ENCODE peak calls at places on chromosomes 11 and 22, in five cellular contexts. V, I, G, F and S are unnamed samples.

GRCh38 chr22:26045855-26046254 is 123.4 kb upstream of the SEZ6L start:
- DNase-seq in V (no peak), I (no peak), G (no peak), F (no peak), S (no peak)

GRCh38 chr11:113562981-113563461 is 87.8 kb upstream of the DRD2 start:
- DNase-seq in V (no peak), I (no peak), G (no peak), F (no peak), S (no peak)

GRCh38 chr11:119315139-119316016 is 1.6 kb downstream of the MCAM start:
- DNase-seq in V (peak; percentile 87), I (peak; percentile 62), G (no peak), F (peak; percentile 27), S (no peak)

GRCh38 chr11:69297926-69298777 is 4.2 kb downstream of the MYEOV start:
- DNase-seq in V (peak; percentile 93), I (peak; percentile 84), G (peak; percentile 82), F (peak; percentile 50), S (no peak)

GRCh38 chr22:29301716-29302401 is 4.6 kb upstream of the GAS2L1 start:
- DNase-seq in V (no peak), I (no peak), G (no peak), F (no peak), S (no peak)

GRCh38 chr11:46553746-46554204 is 40.0 kb downstream of the AMBRA1 start:
- DNase-seq in V (no peak), I (no peak), G (no peak), F (no peak), S (no peak)

GRCh38 chr22:49638788-49639187 is 188.9 kb downstream of the BRD1 start:
- DNase-seq in V (no peak), I (no peak), G (no peak), F (no peak), S (no peak)

GRCh38 chr11:75159081-75159953 is 8.4 kb downstream of the SLCO2B1 start:
- DNase-seq in V (no peak), I (no peak), G (no peak), F (no peak), S (no peak)

GRCh38 chr11:2534131-2534956 is 89.5 kb downstream of the KCNQ1 start:
- DNase-seq in V (peak; percentile 74), I (peak; percentile 18), G (no peak), F (no peak), S (no peak)

GRCh38 chr11:8787372-8787771 is 104.8 kb downstream of the RPL27A start:
- DNase-seq in V (no peak), I (no peak), G (peak; percentile 53), F (no peak), S (peak; percentile 82)

GRCh38 chr22:33920927-33921575 is 775 bp upstream of the LARGE1 start:
- DNase-seq in V (peak; percentile 97), I (peak; percentile 99), G (peak; percentile 94), F (peak; percentile 92), S (peak; percentile 100)

GRCh38 chr11:14584595-14584994 is 59.0 kb upstream of the PDE3B start:
- DNase-seq in V (no peak), I (no peak), G (no peak), F (no peak), S (no peak)

GRCh38 chr11:78365381-78365792 is 52.2 kb downstream of the GAB2 start:
- DNase-seq in V (no peak), I (no peak), G (no peak), F (no peak), S (no peak)

GRCh38 chr11:28649922-28650321 is 541.7 kb downstream of the METTL15 start:
- DNase-seq in V (no peak), I (no peak), G (no peak), F (no peak), S (no peak)

GRCh38 chr11:121248496-121248895 is 44.1 kb upstream of the SC5D start:
- DNase-seq in V (no peak), I (no peak), G (no peak), F (no peak), S (no peak)

GRCh38 chr22:29030618-29031235 is 30.9 kb downstream of the C22orf31 start:
- DNase-seq in V (peak; percentile 80), I (peak; percentile 81), G (peak; percentile 77), F (peak; percentile 68), S (peak; percentile 88)

GRCh38 chr22:44609589-44609988 is 92.4 kb upstream of the PRR5 start:
- DNase-seq in V (no peak), I (no peak), G (no peak), F (no peak), S (no peak)

GRCh38 chr11:68021167-68021787 is 9.2 kb upstream of the NDUFS8 start:
- DNase-seq in V (no peak), I (no peak), G (no peak), F (no peak), S (no peak)

GRCh38 chr11:85791326-85791990 is 19.5 kb downstream of the SYTL2 start:
- DNase-seq in V (no peak), I (no peak), G (peak; percentile 70), F (no peak), S (no peak)

GRCh38 chr11:92206441-92206840 is 18.2 kb upstream of the FAT3 start:
- DNase-seq in V (no peak), I (no peak), G (no peak), F (no peak), S (no peak)

GRCh38 chr11:32884770-32885384 is 7.7 kb upstream of the QSER1 start:
- DNase-seq in V (no peak), I (no peak), G (no peak), F (peak; percentile 23), S (no peak)

GRCh38 chr11:61338783-61339489 is 5.9 kb downstream of the TKFC start:
- DNase-seq in V (peak; percentile 62), I (no peak), G (no peak), F (no peak), S (no peak)

GRCh38 chr11:2313051-2313951 is 11.5 kb downstream of the TSPAN32 start:
- DNase-seq in V (peak; percentile 61), I (peak; percentile 40), G (no peak), F (peak; percentile 54), S (no peak)

GRCh38 chr11:1735271-1735670 is 15.1 kb downstream of the IFITM10 start:
- DNase-seq in V (peak; percentile 38), I (no peak), G (no peak), F (no peak), S (no peak)

GRCh38 chr11:129223260-129223659 is 31.1 kb upstream of the ARHGAP32 start:
- DNase-seq in V (no peak), I (no peak), G (no peak), F (no peak), S (no peak)

GRCh38 chr11:128707671-128708070 is 13.8 kb downstream of the FLI1 start:
- DNase-seq in V (no peak), I (no peak), G (peak; percentile 76), F (no peak), S (no peak)

GRCh38 chr22:49036513-49036912 is 791.2 kb downstream of the BRD1 start:
- DNase-seq in V (no peak), I (no peak), G (no peak), F (no peak), S (no peak)

GRCh38 chr11:1111545-1112212 is 37.0 kb downstream of the MUC2 start:
- DNase-seq in V (peak; percentile 46), I (no peak), G (no peak), F (no peak), S (no peak)

GRCh38 chr11:61683116-61683515 is 2.9 kb downstream of the DAGLA start:
- DNase-seq in V (no peak), I (no peak), G (no peak), F (no peak), S (no peak)

GRCh38 chr22:20029550-20030225 is 8.8 kb downstream of the TANGO2 start:
- DNase-seq in V (no peak), I (no peak), G (no peak), F (no peak), S (no peak)

DNA sequence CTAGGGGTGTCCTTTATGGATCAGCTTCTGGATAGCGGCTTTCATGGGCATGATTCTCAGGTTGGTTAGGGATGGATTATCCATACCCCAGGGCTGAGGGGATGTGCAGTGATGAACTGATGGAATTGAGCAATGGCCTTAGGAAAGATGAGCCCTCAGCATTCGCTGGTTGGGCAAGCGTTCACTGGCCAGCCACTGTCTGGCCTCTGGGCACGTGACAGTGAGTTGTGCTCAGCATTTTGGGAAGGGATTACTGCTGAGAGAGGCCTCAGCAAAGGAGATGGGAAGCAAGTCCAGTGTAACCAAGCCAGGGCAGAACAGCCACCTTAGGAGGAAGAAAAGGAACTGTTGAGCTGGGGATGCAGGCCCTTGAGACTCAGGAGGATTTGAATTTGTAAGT is 17.4 kb downstream of the UBASH3B start:
- DNase-seq in V (no peak), I (no peak), G (no peak), F (no peak), S (no peak)
- H3K4me1 ChIP-seq in V (peaks cover 100% of the 10 kb centered on the region), I (no peaks in the 10 kb centered on the region), G (peaks cover 31% of the 10 kb centered on the region), F (no peaks in the 10 kb centered on the region), S (no peaks in the 10 kb centered on the region)

GRCh38 chr22:31625661-31626426 is 36.2 kb downstream of the PISD start:
- DNase-seq in V (peak; percentile 83), I (no peak), G (peak; percentile 19), F (peak; percentile 59), S (peak; percentile 73)
- H3K4me3 ChIP-seq in V (no peak overlapping the region), I (no peak overlapping the region), G (no peak overlapping the region), F (peak overlapping the region; percentile 2), S (peak overlapping the region; percentile 27)

GRCh38 chr11:111923351-111923788 is 4.7 kb downstream of the C11orf52 start:
- DNase-seq in V (no peak), I (peak; percentile 15), G (peak; percentile 48), F (no peak), S (no peak)

GRCh38 chr11:111925953-111926352 is 7.2 kb downstream of the C11orf52 start:
- DNase-seq in V (peak; percentile 85), I (peak; percentile 16), G (no peak), F (no peak), S (peak; percentile 43)

GRCh38 chr11:111930472-111930871 is 6.7 kb upstream of the DIXDC1 start:
- DNase-seq in V (no peak), I (no peak), G (no peak), F (no peak), S (no peak)

GRCh38 chr11:111923951-111924350 is 5.2 kb downstream of the C11orf52 start:
- DNase-seq in V (no peak), I (peak; percentile 15), G (no peak), F (no peak), S (no peak)

GRCh38 chr11:111926505-111927391 is 8.0 kb downstream of the C11orf52 start:
- DNase-seq in V (peak; percentile 99), I (peak; percentile 97), G (peak; percentile 96), F (peak; percentile 98), S (peak; percentile 97)
- TF ChIP-seq POLR2A in V (no peak), I (peak; percentile 72), G (peak; percentile 74), F (peak; percentile 89), S (peak; percentile 62)

GRCh38 chr11:34345012-34345804 is 12.6 kb downstream of the ABTB2 start:
- DNase-seq in V (no peak), I (peak; percentile 28), G (peak; percentile 66), F (no peak), S (peak; percentile 68)
- H3K4me1 ChIP-seq in V (peaks cover under 1% of the 10 kb centered on the region), I (peaks cover 35% of the 10 kb centered on the region), G (peaks cover 27% of the 10 kb centered on the region), F (no peaks in the 10 kb centered on the region), S (peaks cover 7% of the 10 kb centered on the region)

DNA sequence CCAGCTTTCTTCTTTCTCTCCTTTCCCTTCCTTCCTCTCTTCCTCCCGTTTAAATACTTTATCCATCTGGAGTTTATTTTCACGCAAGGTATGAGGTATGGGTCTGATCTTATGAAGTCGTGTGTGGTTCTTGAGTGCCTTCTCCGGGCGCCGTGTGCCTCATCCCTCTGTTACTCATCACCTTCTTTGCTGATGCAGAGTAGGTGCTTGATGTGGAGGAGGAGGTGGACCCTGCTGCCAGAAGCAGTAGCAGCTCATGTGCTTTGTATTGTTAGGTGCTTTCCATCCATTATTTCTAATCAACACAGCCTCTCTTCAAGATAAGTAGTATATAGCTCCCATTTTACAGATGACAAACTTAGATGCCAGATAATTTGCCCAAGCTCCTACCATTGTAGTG is 47.0 kb downstream of the TNRC6B start:
- DNase-seq in V (no peak), I (no peak), G (peak; percentile 6), F (no peak), S (no peak)
- H3K4me3 ChIP-seq in V (no peak overlapping the region), I (no peak overlapping the region), G (no peak overlapping the region), F (no peak overlapping the region), S (no peak overlapping the region)